ENCODE peak calls at places on chromosomes 6 and 20, in five cellular contexts. N is mucosa of descending colon, I is sigmoid colon, Y is Karpas-422, Q is Peyer's patch. D is an unnamed sample.
A peak's percentile ranks its signal among the peaks of the same experiment; 100 is the strongest.

GRCh38 chr6:24991748-24992467 is 56.1 kb upstream of the RIPOR2 start:
- DNase-seq in N (peak; percentile 58), I (no peak), Y (peak; percentile 96), Q (peak; percentile 73), D (peak; percentile 77)

GRCh38 chr6:37314803-37315515 is 38.8 kb upstream of the RNF8 start:
- DNase-seq in N (peak; percentile 28), I (no peak), Y (peak; percentile 76), Q (peak; percentile 63), D (peak; percentile 71)

GRCh38 chr20:45779011-45779915 is 12.4 kb downstream of the WFDC3 start:
- DNase-seq in N (peak; percentile 85), I (peak; percentile 98), Y (no peak), Q (peak; percentile 79), D (no peak)

GRCh38 chr6:21258665-21259064 is 334.9 kb upstream of the SOX4 start:
- DNase-seq in N (no peak), I (no peak), Y (no peak), Q (no peak), D (no peak)

GRCh38 chr6:16059496-16059895 is 69.4 kb upstream of the MYLIP start:
- DNase-seq in N (no peak), I (no peak), Y (no peak), Q (no peak), D (no peak)

GRCh38 chr6:15473741-15474161 is 189.1 kb downstream of the DTNBP1 start:
- DNase-seq in N (no peak), I (no peak), Y (no peak), Q (no peak), D (no peak)

GRCh38 chr20:62344782-62345181 is 22.3 kb downstream of the LAMA5 start:
- DNase-seq in N (no peak), I (no peak), Y (no peak), Q (no peak), D (peak; percentile 36)

GRCh38 chr6:161487694-161488093 is 213.8 kb upstream of the AGPAT4 start:
- DNase-seq in N (no peak), I (no peak), Y (no peak), Q (no peak), D (no peak)

GRCh38 chr20:53445276-53445675 is 148.4 kb downstream of the ZNF217 start:
- DNase-seq in N (no peak), I (no peak), Y (no peak), Q (no peak), D (no peak)

GRCh38 chr20:20215976-20216727 is 151.8 kb upstream of the INSM1 start:
- DNase-seq in N (no peak), I (no peak), Y (no peak), Q (no peak), D (no peak)

GRCh38 chr20:25397827-25398226 is 7.2 kb upstream of the ABHD12 start:
- DNase-seq in N (peak; percentile 46), I (no peak), Y (no peak), Q (peak; percentile 51), D (no peak)

GRCh38 chr20:58895099-58895795 is 42.7 kb downstream of the GNAS start:
- DNase-seq in N (no peak), I (no peak), Y (no peak), Q (no peak), D (no peak)

GRCh38 chr20:10807013-10807412 is 133.2 kb upstream of the JAG1 start:
- DNase-seq in N (no peak), I (no peak), Y (no peak), Q (no peak), D (no peak)

GRCh38 chr6:165986647-165987482 is 180.8 kb downstream of the TBXT start:
- DNase-seq in N (no peak), I (peak; percentile 81), Y (no peak), Q (no peak), D (peak; percentile 29)

GRCh38 chr6:125867483-125867935 is 76.7 kb downstream of the NCOA7 start:
- DNase-seq in N (no peak), I (no peak), Y (no peak), Q (no peak), D (peak; percentile 38)

GRCh38 chr6:40882321-40882720 is 156.7 kb downstream of the UNC5CL start:
- DNase-seq in N (no peak), I (no peak), Y (no peak), Q (no peak), D (no peak)

GRCh38 chr6:97705568-97705967 is 422.6 kb upstream of the MMS22L start:
- DNase-seq in N (no peak), I (no peak), Y (peak; percentile 61), Q (no peak), D (peak; percentile 28)

GRCh38 chr20:3652646-3653596 is 10.3 kb downstream of the GFRA4 start:
- DNase-seq in N (no peak), I (no peak), Y (no peak), Q (peak; percentile 25), D (peak; percentile 57)

GRCh38 chr20:48236485-48237055 is 451.3 kb upstream of the SULF2 start:
- DNase-seq in N (no peak), I (peak; percentile 60), Y (no peak), Q (no peak), D (no peak)

GRCh38 chr20:48617481-48617880 is 210.3 kb downstream of the PREX1 start:
- DNase-seq in N (no peak), I (no peak), Y (no peak), Q (no peak), D (no peak)

GRCh38 chr6:14681699-14682487 is 564.0 kb upstream of the JARID2 start:
- DNase-seq in N (no peak), I (no peak), Y (no peak), Q (no peak), D (peak; percentile 87)

GRCh38 chr20:38155811-38156210 is 9.3 kb downstream of the TGM2 start:
- DNase-seq in N (no peak), I (no peak), Y (no peak), Q (no peak), D (no peak)

GRCh38 chr6:38188677-38189335 is 369.3 kb downstream of the ZFAND3 start:
- DNase-seq in N (no peak), I (no peak), Y (no peak), Q (no peak), D (no peak)

GRCh38 chr6:45420083-45420908 is 42.6 kb upstream of the SUPT3H start:
- DNase-seq in N (peak; percentile 47), I (peak; percentile 62), Y (no peak), Q (peak; percentile 80), D (peak; percentile 82)

GRCh38 chr6:14640631-14641030 is 523.1 kb downstream of the CD83 start:
- DNase-seq in N (no peak), I (no peak), Y (no peak), Q (no peak), D (no peak)

GRCh38 chr6:83708970-83709747 is at the start of gene SNAP91:
- DNase-seq in N (no peak), I (peak; percentile 56), Y (no peak), Q (no peak), D (no peak)

GRCh38 chr6:6704423-6705060 is 116.0 kb downstream of the LY86 start:
- DNase-seq in N (no peak), I (no peak), Y (no peak), Q (no peak), D (no peak)

GRCh38 chr20:63469019-63469712 is 3.3 kb downstream of the KCNQ2 start:
- DNase-seq in N (no peak), I (no peak), Y (no peak), Q (no peak), D (no peak)

GRCh38 chr6:52191824-52192223 is 5.6 kb downstream of the IL17A start:
- DNase-seq in N (no peak), I (no peak), Y (no peak), Q (no peak), D (no peak)

GRCh38 chr20:55116598-55116997 is 641.2 kb downstream of the DOK5 start:
- DNase-seq in N (no peak), I (no peak), Y (no peak), Q (no peak), D (no peak)
- H3K4me3 ChIP-seq in N (no peak overlapping the region), I (no peak overlapping the region), Y (no peak overlapping the region), Q (no peak overlapping the region), D (no peak overlapping the region)

DNA sequence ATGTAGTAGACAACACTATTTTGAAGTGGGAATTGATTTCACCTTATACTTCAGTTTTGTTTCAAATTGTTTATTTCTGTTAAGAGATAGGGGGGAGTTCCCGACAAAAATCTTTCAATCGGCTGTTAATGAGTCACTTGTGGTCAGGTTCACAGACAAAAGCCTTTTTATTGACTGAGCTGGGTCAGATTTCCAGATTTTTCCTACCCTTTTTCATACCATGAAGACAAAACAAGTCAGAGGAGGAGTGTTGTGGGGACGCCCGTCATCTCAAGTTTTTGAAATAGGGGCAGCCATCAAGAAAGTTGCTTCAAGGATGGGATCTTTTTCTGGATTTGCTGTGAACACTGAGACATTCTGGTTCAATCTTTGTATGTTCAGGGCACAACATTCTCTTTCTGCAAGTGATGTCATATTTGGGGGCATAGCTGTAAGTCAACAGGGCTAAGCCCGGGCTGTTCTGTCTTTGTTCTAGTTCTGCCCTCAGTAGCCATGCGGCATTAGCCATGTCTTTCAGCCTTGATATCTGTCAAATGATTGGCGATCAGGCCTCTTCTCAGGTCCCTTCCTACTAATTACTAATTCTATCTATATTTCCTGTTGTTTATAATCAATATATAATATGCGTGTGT is 496.0 kb upstream of the MARCKS start:
- DNase-seq in N (no peak), I (no peak), Y (no peak), Q (no peak), D (peak; percentile 9)
- H3K4me3 ChIP-seq in N (no peak overlapping the region), I (no peak overlapping the region), Y (no peak overlapping the region), Q (no peak overlapping the region), D (no peak overlapping the region)

GRCh38 chr6:127328043-127328442 is 15.4 kb downstream of the ECHDC1 start:
- DNase-seq in N (no peak), I (no peak), Y (no peak), Q (no peak), D (no peak)

DNA sequence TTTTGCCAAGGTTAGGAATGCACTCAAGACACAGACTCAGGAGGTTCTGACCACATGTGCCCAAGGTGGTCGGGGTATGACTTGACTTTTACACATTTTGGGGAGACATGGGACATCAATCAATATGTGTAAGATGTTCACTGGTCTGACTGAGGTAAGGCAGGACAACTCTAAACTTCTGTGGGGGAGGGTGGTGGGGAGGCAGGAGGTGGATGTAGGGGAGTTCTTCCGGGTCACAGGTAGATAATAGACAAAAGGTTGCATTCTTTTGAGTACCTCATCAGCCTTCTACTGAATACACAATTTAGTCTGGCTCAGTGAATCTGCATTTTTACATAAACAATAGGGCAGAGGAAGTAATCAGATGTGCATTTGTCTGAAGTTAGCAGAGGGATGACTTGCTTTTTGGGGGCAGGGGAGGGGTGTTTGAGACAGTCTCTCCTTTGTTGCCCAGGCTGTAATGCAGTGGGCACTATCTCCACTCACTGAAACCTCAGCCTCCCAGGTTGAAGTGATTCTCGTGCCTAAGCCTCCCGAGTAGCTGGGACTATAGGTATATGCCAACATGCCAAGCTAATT is 10.9 kb downstream of the ECHDC1 start:
- DNase-seq in N (no peak), I (no peak), Y (no peak), Q (no peak), D (no peak)
- H3K4me3 ChIP-seq in N (no peak overlapping the region), I (no peak overlapping the region), Y (no peak overlapping the region), Q (no peak overlapping the region), D (no peak overlapping the region)

DNA sequence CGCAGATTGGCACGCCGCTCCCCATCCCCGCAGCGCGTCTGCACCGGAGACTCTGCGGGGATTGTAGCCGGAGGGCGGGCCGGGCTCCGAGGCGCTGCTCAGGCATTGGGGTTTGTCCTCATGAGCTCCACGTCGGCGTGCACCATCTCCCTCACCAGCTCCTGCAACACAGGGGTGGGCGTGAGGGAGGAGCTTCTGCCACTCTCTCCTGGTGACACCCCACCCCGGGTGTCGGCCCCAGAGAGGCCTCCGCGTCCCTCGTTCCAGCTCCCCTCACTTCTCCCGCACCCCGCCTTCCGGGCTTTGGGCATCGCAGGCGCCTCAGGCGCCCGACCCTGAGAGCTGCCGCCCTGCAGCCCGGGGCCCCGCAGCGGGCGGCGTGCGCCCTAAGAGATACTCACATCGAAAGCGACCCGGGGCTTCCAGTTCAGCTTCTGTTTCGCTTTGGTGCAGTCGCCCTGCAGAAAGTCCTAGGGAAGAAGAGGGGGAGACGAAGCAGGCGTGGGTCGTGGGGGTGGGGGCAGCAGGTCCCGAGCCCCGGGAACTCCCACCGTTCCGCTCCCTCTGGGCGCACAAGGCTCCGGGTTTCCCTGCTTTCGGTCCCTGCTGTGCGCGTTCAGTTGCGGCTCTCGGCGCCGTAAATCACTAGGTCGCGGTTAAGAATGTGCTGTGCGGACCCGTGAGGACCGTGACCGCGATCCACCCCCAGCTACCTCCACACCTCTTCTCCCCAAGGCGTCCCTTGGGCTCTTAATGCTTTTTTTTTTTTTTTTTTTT is 14.5 kb downstream of the FOXC1 start:
- DNase-seq in N (no peak), I (peak; percentile 63), Y (no peak), Q (no peak), D (no peak)
- H3K4me3 ChIP-seq in N (no peak overlapping the region), I (peak overlapping the region; percentile 50), Y (no peak overlapping the region), Q (peak overlapping the region; percentile 45), D (peak overlapping the region; percentile 34)

D was measured in NB4.